ENCODE peak calls at places on chromosomes 6 and 20, in six cellular contexts. J, Y, F, S, B and P are unnamed samples.

GRCh38 chr6:52503853-52504777 is 72.7 kb downstream of the TRAM2 start:
- DNase-seq in J (no peak), B (peak; percentile 95), Y (peak; percentile 64), S (peak; percentile 96), F (peak; percentile 77), P (no peak)

GRCh38 chr6:26468829-26469228 is 11.1 kb downstream of the BTN2A1 start:
- DNase-seq in Y (no peak), B (no peak), S (no peak), F (no peak), J (no peak), P (no peak)

GRCh38 chr6:167696261-167696660 is 130.4 kb upstream of the AFDN start:
- DNase-seq in B (no peak), S (no peak), F (no peak), Y (no peak), J (no peak), P (no peak)

GRCh38 chr6:54768542-54768941 is 78.0 kb upstream of the FAM83B start:
- DNase-seq in Y (no peak), S (no peak), J (no peak), B (no peak), F (no peak), P (no peak)

GRCh38 chr6:15513801-15514711 is 148.8 kb downstream of the DTNBP1 start:
- DNase-seq in F (no peak), Y (no peak), S (no peak), J (no peak), B (peak; percentile 62), P (no peak)

GRCh38 chr6:89818977-89819335 is 638 bp downstream of the MDN1 start:
- DNase-seq in S (peak; percentile 16), Y (peak; percentile 43), F (no peak), B (no peak), J (no peak), P (no peak)

GRCh38 chr6:142945071-142945445 is at the start of gene HIVEP2:
- DNase-seq in J (peak; percentile 81), B (peak; percentile 94), S (peak; percentile 95), Y (peak; percentile 89), F (peak; percentile 84), P (peak; percentile 83)

GRCh38 chr6:12288844-12289654 is 1.1 kb upstream of the EDN1 start:
- DNase-seq in Y (peak; percentile 80), F (peak; percentile 79), J (peak; percentile 34), B (no peak), S (peak; percentile 62), P (no peak)

GRCh38 chr20:3420211-3420707 is 12.8 kb upstream of the DNAAF9 start:
- DNase-seq in S (peak; percentile 78), Y (peak; percentile 34), B (no peak), J (no peak), F (peak; percentile 38), P (no peak)

GRCh38 chr6:108737594-108738546 is 110.4 kb upstream of the ARMC2 start:
- DNase-seq in B (no peak), Y (no peak), J (no peak), F (peak; percentile 37), S (no peak), P (no peak)
- H3K27ac ChIP-seq in B (no peak overlapping the region), Y (no peak overlapping the region), J (no peak overlapping the region), F (no peak overlapping the region), S (no peak overlapping the region), P (no peak overlapping the region)

GRCh38 chr20:58428364-58428763 is 39.3 kb downstream of the VAPB start:
- DNase-seq in J (no peak), B (no peak), Y (no peak), S (no peak), F (no peak), P (no peak)

GRCh38 chr20:58420798-58421496 is 31.9 kb downstream of the VAPB start:
- DNase-seq in Y (no peak), B (no peak), S (no peak), J (no peak), F (no peak), P (no peak)

GRCh38 chr20:58418949-58419748 is 30.1 kb downstream of the VAPB start:
- DNase-seq in F (no peak), S (no peak), B (no peak), Y (no peak), J (no peak), P (no peak)

GRCh38 chr20:58421497-58421850 is 32.4 kb downstream of the VAPB start:
- DNase-seq in F (no peak), J (no peak), S (no peak), Y (no peak), B (no peak), P (no peak)

GRCh38 chr20:58424218-58424617 is 35.2 kb downstream of the VAPB start:
- DNase-seq in F (no peak), B (no peak), J (no peak), Y (no peak), S (no peak), P (no peak)
- H3K4me3 ChIP-seq in F (no peak overlapping the region), B (no peak overlapping the region), J (no peak overlapping the region), Y (no peak overlapping the region), S (no peak overlapping the region), P (no peak overlapping the region)

GRCh38 chr6:37650071-37650481 is 47.6 kb downstream of the MDGA1 start:
- DNase-seq in S (no peak), Y (no peak), F (no peak), J (no peak), B (no peak), P (no peak)
- H3K27me3 ChIP-seq in S (no peaks in the 10 kb centered on the region), Y (no peaks in the 10 kb centered on the region), F (peaks cover 11% of the 10 kb centered on the region), J (no peaks in the 10 kb centered on the region), B (no peaks in the 10 kb centered on the region), P (peaks cover 5% of the 10 kb centered on the region)

DNA sequence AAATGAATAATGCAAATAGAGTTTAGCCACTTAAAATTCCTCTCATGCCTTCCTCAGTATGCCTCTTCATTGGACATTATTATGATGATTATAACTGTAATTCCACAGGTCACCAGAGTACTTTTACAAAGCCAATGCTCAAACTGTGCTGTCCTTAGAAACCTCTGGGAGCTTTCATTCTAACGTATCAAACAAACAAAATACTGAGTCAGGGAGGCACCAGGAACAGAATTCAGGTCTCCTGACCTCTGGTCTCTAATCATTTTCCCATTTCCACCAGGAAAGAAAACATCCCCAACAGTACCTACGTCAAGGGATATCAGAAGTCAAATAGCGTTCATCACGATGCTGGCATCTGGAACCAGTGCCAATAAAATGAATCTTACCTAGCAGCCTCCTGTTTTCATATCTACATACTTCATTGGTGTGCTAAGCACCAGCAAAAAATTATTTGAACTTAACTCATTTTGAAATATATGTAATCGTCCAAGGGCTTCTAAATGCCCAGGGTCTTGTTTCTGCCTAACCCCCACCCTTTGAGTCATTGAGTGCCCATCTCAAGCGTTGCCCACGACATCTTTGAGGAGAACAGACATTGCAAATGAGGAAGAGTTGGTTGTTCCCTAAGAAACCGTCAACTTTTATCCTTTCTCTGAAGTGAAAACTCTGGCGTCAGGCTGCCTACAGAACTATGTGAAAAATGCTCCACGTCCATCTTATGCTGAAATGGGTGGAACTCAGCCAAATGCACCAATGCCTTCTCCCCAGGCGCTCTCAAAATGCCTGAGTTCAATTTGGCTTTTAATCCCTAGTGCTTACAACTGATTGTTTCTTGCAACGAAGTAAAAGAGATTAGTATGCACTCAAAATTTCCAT is 37.8 kb downstream of the NEDD9 start:
- DNase-seq in Y (no peak), S (no peak), B (no peak), F (no peak), J (no peak), P (no peak)
- H3K27ac ChIP-seq in Y (no peak overlapping the region), S (no peak overlapping the region), B (no peak overlapping the region), F (peak overlapping the region; percentile 54), J (no peak overlapping the region), P (no peak overlapping the region)

GRCh38 chr6:56549014-56549413 is 93.7 kb downstream of the DST start:
- DNase-seq in S (no peak), Y (no peak), B (no peak), F (no peak), J (no peak), P (no peak)
- H3K4me3 ChIP-seq in S (no peak overlapping the region), Y (no peak overlapping the region), B (no peak overlapping the region), F (no peak overlapping the region), J (no peak overlapping the region), P (no peak overlapping the region)

DNA sequence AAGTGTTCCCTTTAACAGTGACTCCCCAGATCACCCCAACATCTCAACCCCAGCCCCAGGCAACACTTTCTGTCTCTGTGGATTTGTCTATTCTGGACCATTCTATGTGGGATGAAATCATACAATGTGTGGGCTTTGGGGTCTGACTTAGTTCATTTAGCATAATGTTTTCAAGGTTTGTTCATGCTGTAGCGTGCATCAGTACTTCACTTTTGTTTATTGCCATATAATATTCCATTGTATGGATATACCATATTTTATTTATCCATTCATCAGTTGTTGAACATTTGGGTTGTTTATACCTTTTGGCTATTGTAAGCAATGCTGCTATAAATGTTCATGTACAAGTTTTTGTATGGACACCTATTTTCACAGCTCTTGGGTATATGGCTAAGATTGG is 31.0 kb downstream of the FOXF2 start:
- DNase-seq in B (no peak), F (no peak), J (no peak), Y (no peak), S (no peak), P (no peak)
- H3K27me3 ChIP-seq in B (no peaks in the 10 kb centered on the region), F (peaks cover 6% of the 10 kb centered on the region), J (no peaks in the 10 kb centered on the region), Y (no peaks in the 10 kb centered on the region), S (no peaks in the 10 kb centered on the region), P (no peaks in the 10 kb centered on the region)

DNA sequence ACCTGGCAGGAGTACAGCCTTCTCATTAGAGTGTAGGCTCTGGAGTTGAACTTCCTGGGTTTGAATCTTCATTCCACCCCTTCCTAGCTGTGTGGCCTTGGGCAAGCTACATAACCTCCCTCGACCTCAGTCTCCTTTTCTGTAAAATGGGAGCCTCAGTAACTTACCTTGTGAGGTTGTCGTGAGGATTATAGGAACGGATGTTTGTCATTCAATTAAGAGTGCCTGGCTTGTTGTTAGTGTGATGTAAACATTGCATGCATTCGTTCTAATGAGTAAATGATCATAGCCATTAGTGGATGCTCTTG is 45.2 kb downstream of the TOX2 start:
- DNase-seq in B (no peak), S (no peak), F (no peak), J (no peak), Y (no peak), P (no peak)
- H3K27ac ChIP-seq in B (no peak overlapping the region), S (no peak overlapping the region), F (no peak overlapping the region), J (peak overlapping the region; percentile 3), Y (no peak overlapping the region), P (no peak overlapping the region)

GRCh38 chr6:157410088-157410487 is 29.1 kb downstream of the ZDHHC14 start:
- DNase-seq in F (no peak), Y (no peak), B (no peak), S (no peak), J (no peak), P (no peak)

GRCh38 chr6:157411368-157411767 is 30.4 kb downstream of the ZDHHC14 start:
- DNase-seq in J (no peak), S (no peak), Y (no peak), F (no peak), B (no peak), P (no peak)

GRCh38 chr6:157407637-157408036 is 26.6 kb downstream of the ZDHHC14 start:
- DNase-seq in B (no peak), J (no peak), Y (no peak), S (no peak), F (no peak), P (no peak)

DNA sequence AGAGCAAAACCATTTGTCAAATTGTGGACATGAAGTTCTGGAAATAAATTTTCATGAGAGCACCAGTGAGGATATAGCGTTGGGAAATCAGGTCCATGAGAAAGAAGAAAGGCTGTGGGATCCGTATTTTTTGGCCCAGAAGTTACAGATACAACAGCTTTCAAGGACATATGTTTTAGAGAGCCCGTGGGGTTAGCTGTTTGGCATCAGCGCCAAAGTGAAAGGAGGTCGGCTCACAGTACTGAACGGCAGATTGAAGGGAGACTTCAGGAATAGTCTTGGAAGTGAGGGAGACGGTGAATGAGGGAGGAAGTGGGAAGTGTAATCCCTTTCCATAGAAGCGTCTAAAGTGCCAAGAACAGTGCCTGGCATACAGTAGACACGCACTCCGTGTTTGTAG is 31.8 kb downstream of the ZDHHC14 start:
- DNase-seq in B (no peak), F (no peak), J (no peak), Y (peak; percentile 58), S (no peak), P (no peak)
- H3K4me3 ChIP-seq in B (no peak overlapping the region), F (no peak overlapping the region), J (no peak overlapping the region), Y (no peak overlapping the region), S (no peak overlapping the region), P (no peak overlapping the region)